ENCODE peak calls at places on chromosomes 12 and 14, in four cellular contexts. M is HepG2, X is GM12878, H is K562. S is an unnamed sample.

GRCh38 chr12:78966062-78966461 is 101.5 kb downstream of the SYT1 start:
- DNase-seq in M (no peak), X (no peak), H (no peak), S (no peak)

GRCh38 chr12:111819191-111820158 is 22.6 kb upstream of the MAPKAPK5 start:
- DNase-seq in M (no peak), X (no peak), H (no peak), S (no peak)

GRCh38 chr14:75579882-75580281 is 1.5 kb downstream of the FLVCR2 start:
- DNase-seq in M (no peak), X (no peak), H (no peak), S (no peak)

GRCh38 chr14:98897605-98898309 is 374.2 kb downstream of the BCL11B start:
- DNase-seq in M (no peak), X (no peak), H (no peak), S (no peak)

GRCh38 chr14:34088918-34089317 is 138.0 kb upstream of the EGLN3 start:
- DNase-seq in M (no peak), X (no peak), H (no peak), S (no peak)

GRCh38 chr12:107983871-107984480 is 145.1 kb upstream of the WSCD2 start:
- DNase-seq in M (no peak), X (no peak), H (no peak), S (no peak)

GRCh38 chr14:85974602-85975001 is 444.7 kb downstream of the FLRT2 start:
- DNase-seq in M (no peak), X (no peak), H (no peak), S (no peak)

GRCh38 chr14:30681752-30682355 is 59.7 kb downstream of the SCFD1 start:
- DNase-seq in M (peak; percentile 57), X (no peak), H (no peak), S (peak; percentile 61)

GRCh38 chr12:62848418-62848817 is 86.5 kb downstream of the PPM1H start:
- DNase-seq in M (no peak), X (peak; percentile 3), H (no peak), S (no peak)

GRCh38 chr14:31829256-31829923 is 247.7 kb upstream of the ARHGAP5 start:
- DNase-seq in M (no peak), X (no peak), H (no peak), S (peak; percentile 21)

GRCh38 chr12:49925433-49926194 is 21.9 kb upstream of the FAIM2 start:
- DNase-seq in M (no peak), X (no peak), H (no peak), S (no peak)

GRCh38 chr14:81464253-81465001 is 64.3 kb upstream of the STON2 start:
- DNase-seq in M (peak; percentile 53), X (peak; percentile 64), H (peak; percentile 44), S (peak; percentile 80)

GRCh38 chr12:115953450-115953849 is 324.0 kb downstream of the MED13L start:
- DNase-seq in M (peak; percentile 63), X (no peak), H (no peak), S (no peak)
- TF ChIP-seq CREB1 in M (no peak), X (no peak), H (no peak), S (no peak)

GRCh38 chr12:7935773-7936581 is at the start of gene SLC2A3:
- DNase-seq in M (peak; percentile 84), X (peak; percentile 65), H (peak; percentile 68), S (peak; percentile 90)
- TF ChIP-seq REST in M (no peak), X (no peak), H (no peak), S (no peak)

GRCh38 chr12:13234045-13234641 is 37.6 kb downstream of the EMP1 start:
- DNase-seq in M (peak; percentile 34), X (no peak), H (peak; percentile 32), S (peak; percentile 88)

GRCh38 chr12:13227191-13227590 is 30.7 kb downstream of the EMP1 start:
- DNase-seq in M (no peak), X (no peak), H (no peak), S (no peak)

GRCh38 chr12:13230500-13230899 is 34.0 kb downstream of the EMP1 start:
- DNase-seq in M (no peak), X (no peak), H (no peak), S (no peak)

GRCh38 chr12:13228579-13228978 is 32.1 kb downstream of the EMP1 start:
- DNase-seq in M (no peak), X (no peak), H (no peak), S (no peak)

GRCh38 chr12:13229504-13229903 is 33.0 kb downstream of the EMP1 start:
- DNase-seq in M (no peak), X (no peak), H (no peak), S (peak; percentile 15)
- TF ChIP-seq CTCF in M (no peak), X (no peak), H (no peak), S (no peak)

GRCh38 chr14:56138987-56139386 is 20.8 kb downstream of the PELI2 start:
- DNase-seq in M (no peak), X (no peak), H (no peak), S (peak; percentile 40)
- TF ChIP-seq CREB1 in M (no peak), X (no peak), H (no peak), S (no peak)

DNA sequence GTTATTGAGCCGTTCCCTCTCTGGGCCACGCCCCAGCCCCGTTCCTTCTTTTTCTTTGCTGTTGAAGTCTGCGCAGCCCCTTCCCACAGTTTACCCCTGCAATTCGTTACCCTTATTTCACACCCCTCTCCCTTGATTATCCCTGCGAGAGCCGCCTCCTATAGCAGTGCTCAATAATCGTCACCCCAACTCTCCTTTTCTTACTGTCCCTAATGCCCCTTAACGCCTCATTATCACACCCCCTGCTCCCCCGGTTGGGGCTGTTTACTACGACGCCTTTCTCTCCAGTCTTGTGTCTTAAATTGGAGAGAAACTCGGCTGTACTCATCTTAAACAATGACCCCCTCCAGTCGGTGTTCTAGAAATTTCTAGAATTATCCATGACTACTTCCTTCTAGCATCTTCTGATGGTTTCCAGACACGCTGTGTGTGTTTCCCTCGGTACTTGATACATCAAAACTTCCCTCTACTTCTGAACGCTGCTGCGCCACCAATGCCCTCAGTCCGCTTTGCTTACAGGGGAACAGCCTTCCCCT is 713 bp upstream of the FBXL14 start:
- DNase-seq in M (no peak), X (no peak), H (no peak), S (no peak)
- TF ChIP-seq REST in M (no peak), X (no peak), H (no peak), S (no peak)

GRCh38 chr12:27780612-27781408 is 774 bp upstream of the MANSC4 start:
- DNase-seq in M (peak; percentile 20), X (no peak), H (peak; percentile 30), S (peak; percentile 60)
- TF ChIP-seq CTCF in M (no peak), X (peak; percentile 3), H (no peak), S (no peak)

GRCh38 chr14:23114669-23115491 is 4.2 kb downstream of the CEBPE start:
- DNase-seq in M (peak; percentile 52), X (no peak), H (peak; percentile 33), S (no peak)
- TF ChIP-seq CREB1 in M (peak; percentile 65), X (no peak), H (no peak), S (no peak)

GRCh38 chr14:94322648-94323570 is at the start of gene SERPINA6:
- DNase-seq in M (peak; percentile 95), X (no peak), H (no peak), S (no peak)
- TF ChIP-seq REST in M (no peak), X (no peak), H (no peak), S (no peak)